ENCODE peak calls at places on chromosomes 2 and 18, in six cellular contexts. R is colonic mucosa, D is cardiac muscle cell, N is esophagus squamous epithelium, W is A673, A is brain microvascular endothelial cell. X is an unnamed sample.

GRCh38 chr2:117968724-117969121 is 45.1 kb downstream of the CCDC93 start:
- DNase-seq in R (no peak), D (no peak), N (no peak), W (no peak), A (no peak), X (no peak)

GRCh38 chr2:217707116-217707742 is 295.6 kb downstream of the TNS1 start:
- DNase-seq in R (no peak), D (no peak), N (no peak), W (no peak), A (no peak), X (no peak)

GRCh38 chr2:148927010-148927409 is 52.0 kb downstream of the KIF5C start:
- DNase-seq in R (peak), D (no peak), N (peak), W (no peak), A (no peak), X (no peak)

GRCh38 chr2:3703236-3703682 is at the start of gene DCDC2C:
- DNase-seq in R (no peak), D (no peak), N (no peak), W (no peak), A (no peak), X (no peak)

GRCh38 chr2:164697688-164698290 is 76.5 kb upstream of the GRB14 start:
- DNase-seq in R (no peak), D (peak), N (no peak), W (peak), A (no peak), X (no peak)

GRCh38 chr18:30150466-30151019 is 892.0 kb downstream of the DSC3 start:
- DNase-seq in R (no peak), D (no peak), N (no peak), W (no peak), A (no peak), X (no peak)

GRCh38 chr2:166148811-166149400 is 21.1 kb upstream of the SCN1A start:
- DNase-seq in R (no peak), D (peak), N (no peak), W (no peak), A (no peak), X (no peak)

GRCh38 chr18:13455960-13456471 is 237.5 kb downstream of the LDLRAD4 start:
- DNase-seq in R (no peak), D (no peak), N (no peak), W (no peak), A (no peak), X (no peak)

GRCh38 chr2:33589444-33589843 is 9.7 kb downstream of the FAM98A start:
- DNase-seq in R (no peak), D (no peak), N (no peak), W (no peak), A (no peak), X (no peak)

GRCh38 chr2:110105608-110106467 is 9.8 kb downstream of the MALL start:
- DNase-seq in R (peak), D (no peak), N (no peak), W (peak), A (no peak), X (no peak)

GRCh38 chr18:80175451-80176235 is 66.6 kb downstream of the ADNP2 start:
- DNase-seq in R (no peak), D (no peak), N (no peak), W (no peak), A (peak), X (no peak)

GRCh38 chr2:29040552-29040951 is 33.8 kb downstream of the PCARE start:
- DNase-seq in R (no peak), D (no peak), N (no peak), W (no peak), A (no peak), X (no peak)

GRCh38 chr2:9178905-9179571 is 27.6 kb upstream of the ASAP2 start:
- DNase-seq in R (peak), D (no peak), N (no peak), W (peak), A (peak), X (no peak)

GRCh38 chr2:23445450-23445868 is 60.5 kb downstream of the KLHL29 start:
- DNase-seq in R (no peak), D (no peak), N (no peak), W (no peak), A (peak), X (no peak)

GRCh38 chr18:45785015-45785597 is 40.4 kb upstream of the SIGLEC15 start:
- DNase-seq in R (no peak), D (no peak), N (no peak), W (no peak), A (peak), X (no peak)

GRCh38 chr2:32453242-32454062 is 96.6 kb downstream of the BIRC6 start:
- DNase-seq in R (no peak), D (no peak), N (no peak), W (peak), A (no peak), X (no peak)

GRCh38 chr2:152200562-152201465 is 25.3 kb upstream of the STAM2 start:
- DNase-seq in R (peak), D (no peak), N (peak), W (peak), A (peak), X (peak)

GRCh38 chr2:145022021-145022670 is 502.2 kb upstream of the ZEB2 start:
- DNase-seq in R (no peak), D (no peak), N (no peak), W (no peak), A (no peak), X (no peak)

GRCh38 chr2:54559593-54560145 is 103.5 kb downstream of the SPTBN1 start:
- DNase-seq in R (no peak), D (no peak), N (no peak), W (peak), A (peak), X (no peak)

GRCh38 chr18:52715421-52715820 is 375.4 kb downstream of the DCC start:
- DNase-seq in R (no peak), D (no peak), N (no peak), W (no peak), A (no peak), X (no peak)

GRCh38 chr2:181575650-181576025 is 81.3 kb downstream of the CERKL start:
- DNase-seq in R (no peak), D (no peak), N (no peak), W (peak), A (no peak), X (no peak)

GRCh38 chr2:121536347-121536746 is 5.7 kb downstream of the RNU4ATAC start:
- DNase-seq in R (no peak), D (no peak), N (no peak), W (no peak), A (no peak), X (no peak)

GRCh38 chr18:69127844-69128486 is 272.7 kb upstream of the DOK6 start:
- DNase-seq in R (no peak), D (no peak), N (no peak), W (no peak), A (no peak), X (no peak)

GRCh38 chr2:10864888-10865551 is 46.7 kb upstream of the KCNF1 start:
- DNase-seq in R (no peak), D (no peak), N (no peak), W (no peak), A (no peak), X (no peak)

GRCh38 chr2:104518256-104518655 is 335.7 kb upstream of the POU3F3 start:
- DNase-seq in R (no peak), D (no peak), N (no peak), W (no peak), A (no peak), X (no peak)

GRCh38 chr18:3747176-3747973 is 297.4 kb downstream of the TGIF1 start:
- DNase-seq in R (no peak), D (no peak), N (no peak), W (no peak), A (peak), X (no peak)

GRCh38 chr2:219962089-219962488 is 334.7 kb downstream of the SLC4A3 start:
- DNase-seq in R (no peak), D (no peak), N (no peak), W (no peak), A (no peak), X (no peak)

GRCh38 chr2:28717339-28717758 is 34.3 kb upstream of the PPP1CB start:
- DNase-seq in R (peak), D (no peak), N (peak), W (peak), A (peak), X (no peak)

GRCh38 chr2:241224068-241224850 is 35.8 kb downstream of the ANO7 start:
- DNase-seq in R (no peak), D (no peak), N (no peak), W (peak), A (peak), X (peak)

GRCh38 chr2:207054521-207054920 is 111.2 kb downstream of the KLF7 start:
- DNase-seq in R (no peak), D (no peak), N (no peak), W (no peak), A (peak), X (no peak)

GRCh38 chr2:42953216-42953615 is 160.8 kb upstream of the HAAO start:
- DNase-seq in R (no peak), D (no peak), N (no peak), W (no peak), A (no peak), X (no peak)

GRCh38 chr18:54742120-54742519 is 86.2 kb upstream of the RAB27B start:
- DNase-seq in R (no peak), D (no peak), N (no peak), W (no peak), A (no peak), X (no peak)

GRCh38 chr18:47100214-47100831 is 50.0 kb downstream of the HDHD2 start:
- DNase-seq in R (peak), D (peak), N (no peak), W (peak), A (peak), X (no peak)

GRCh38 chr2:240966906-240967680 is 31.3 kb upstream of the SNED1 start:
- DNase-seq in R (no peak), D (no peak), N (no peak), W (no peak), A (no peak), X (no peak)

GRCh38 chr18:7545734-7546133 is 21.4 kb upstream of the PTPRM start:
- DNase-seq in R (no peak), D (no peak), N (no peak), W (no peak), A (no peak), X (no peak)

GRCh38 chr2:149828506-149829210 is 241.1 kb upstream of the MMADHC start:
- DNase-seq in R (no peak), D (no peak), N (no peak), W (peak), A (no peak), X (no peak)

GRCh38 chr18:77560334-77560970 is 310.8 kb downstream of the GALR1 start:
- DNase-seq in R (no peak), D (no peak), N (no peak), W (no peak), A (peak), X (no peak)

GRCh38 chr2:67290451-67290991 is 106.6 kb upstream of the ETAA1 start:
- DNase-seq in R (no peak), D (no peak), N (no peak), W (peak), A (peak), X (no peak)
- H3K27ac ChIP-seq in R (no peak), D (no peak), N (peak), W (no peak), A (peak), X (no peak)

GRCh38 chr2:237883951-237884392 is 24.5 kb downstream of the RAMP1 start:
- DNase-seq in R (no peak), D (no peak), N (no peak), W (no peak), A (no peak), X (no peak)
- H3K27ac ChIP-seq in R (no peak), D (no peak), N (no peak), W (no peak), A (no peak), X (peak)

GRCh38 chr2:169013628-169014026 is 17.5 kb downstream of the ABCB11 start:
- DNase-seq in R (no peak), D (no peak), N (no peak), W (no peak), A (no peak), X (no peak)
- H3K27ac ChIP-seq in R (peak), D (peak), N (no peak), W (no peak), A (peak), X (no peak)

GRCh38 chr2:12442627-12442928 is 274.2 kb upstream of the TRIB2 start:
- DNase-seq in R (no peak), D (no peak), N (no peak), W (no peak), A (no peak), X (no peak)
- H3K27ac ChIP-seq in R (no peak), D (no peak), N (no peak), W (no peak), A (no peak), X (no peak)

GRCh38 chr2:239359194-239359912 is 41.5 kb downstream of the HDAC4 start:
- DNase-seq in R (no peak), D (no peak), N (no peak), W (no peak), A (no peak), X (no peak)

GRCh38 chr2:239355724-239356123 is 45.1 kb downstream of the HDAC4 start:
- DNase-seq in R (no peak), D (no peak), N (no peak), W (no peak), A (no peak), X (no peak)

GRCh38 chr2:239360421-239361310 is 40.2 kb downstream of the HDAC4 start:
- DNase-seq in R (no peak), D (no peak), N (no peak), W (no peak), A (no peak), X (no peak)

GRCh38 chr2:239360008-239360407 is 40.8 kb downstream of the HDAC4 start:
- DNase-seq in R (no peak), D (no peak), N (no peak), W (no peak), A (no peak), X (no peak)

DNA sequence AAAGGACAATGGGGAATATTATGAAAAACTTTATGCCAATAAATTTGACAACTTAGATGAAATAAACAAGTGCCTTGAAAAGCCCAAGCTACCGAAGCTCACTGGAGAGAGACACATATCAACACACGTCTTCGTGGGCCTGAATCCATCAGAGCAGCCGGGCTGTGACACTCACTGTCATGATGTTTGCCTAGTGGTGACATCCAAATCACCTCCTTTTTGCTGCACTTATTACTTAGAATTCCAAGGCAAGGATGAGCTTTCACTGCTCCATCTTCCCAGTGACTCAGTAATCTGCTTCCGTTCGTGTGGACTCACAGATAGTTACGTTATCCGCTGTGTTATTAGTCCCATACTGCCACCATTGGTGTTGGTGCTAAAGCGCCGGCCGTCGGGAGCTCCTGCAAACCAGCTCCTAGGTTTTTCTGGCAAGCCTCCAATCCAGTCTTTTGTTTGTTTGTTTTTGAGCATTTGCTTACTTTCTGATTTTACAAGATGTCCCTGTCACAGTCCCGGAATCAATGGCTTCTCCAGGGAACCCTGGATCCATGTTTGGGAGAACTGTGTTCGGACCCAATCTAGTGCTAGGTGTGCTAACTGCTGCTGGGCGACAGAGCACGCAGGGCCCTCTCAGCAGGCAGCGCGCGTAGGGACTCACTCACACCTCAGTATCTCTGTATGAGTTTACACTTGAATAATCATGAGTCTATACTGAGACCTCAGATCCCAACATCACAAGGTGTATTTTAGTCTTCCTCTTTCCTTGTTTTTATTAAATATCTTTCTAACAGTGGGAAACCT is 42.7 kb downstream of the HDAC4 start:
- DNase-seq in R (no peak), D (no peak), N (no peak), W (no peak), A (peak), X (no peak)
- H3K27ac ChIP-seq in R (no peak), D (no peak), N (no peak), W (no peak), A (no peak), X (peak)

DNA sequence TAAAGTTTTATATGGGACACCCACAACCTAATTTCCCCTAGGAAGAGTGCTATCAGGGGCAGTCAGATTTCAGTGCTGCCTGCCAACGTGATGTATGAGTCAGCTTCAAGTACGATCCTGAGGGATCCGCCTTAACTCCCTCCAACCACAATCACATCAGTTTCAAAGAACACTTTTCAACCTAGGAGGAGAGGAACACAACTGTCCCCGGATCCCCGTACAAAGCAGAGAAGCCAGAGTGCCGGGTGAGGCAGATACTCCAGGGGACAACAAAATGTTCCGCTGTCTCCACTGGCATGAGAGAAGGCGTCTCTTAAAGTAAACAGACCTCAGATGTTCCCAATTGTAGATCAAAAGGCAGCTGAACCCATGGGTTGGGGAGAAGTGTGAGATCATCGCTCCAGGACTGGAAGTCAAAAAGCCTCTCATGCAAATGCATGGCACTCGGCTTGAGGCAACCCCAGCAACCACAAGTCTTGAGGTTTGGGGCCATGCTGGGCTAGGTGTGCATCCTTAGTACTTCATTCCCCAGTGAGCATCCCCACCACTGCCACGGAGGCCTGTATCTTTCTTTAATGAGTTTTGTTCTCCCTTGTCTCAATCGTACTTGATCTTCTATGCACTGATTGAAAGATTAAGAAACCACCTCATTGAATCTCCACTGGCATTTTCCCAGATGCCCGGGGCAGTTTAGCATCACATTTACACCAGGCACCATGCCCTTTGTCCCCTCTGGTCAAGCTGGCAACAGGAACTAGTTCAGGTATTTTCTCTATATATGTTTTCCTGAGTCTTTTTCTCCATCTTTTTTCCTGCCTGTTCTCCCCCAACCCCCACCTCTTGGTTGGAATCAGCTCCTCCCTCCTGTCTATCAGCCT is 91.0 kb upstream of the CCBE1 start:
- DNase-seq in R (no peak), D (no peak), N (no peak), W (peak), A (peak), X (no peak)
- H3K27ac ChIP-seq in R (no peak), D (no peak), N (peak), W (no peak), A (peak), X (no peak)